ENCODE peak calls at places on chromosome 20, in five cellular contexts. One of them, this sample, is unnamed.

GRCh38 chr20:42260216-42260615 is 642.0 kb upstream of the CHD6 start:
- DNase-seq in H7: no peak
- DNase-seq in NCI-H226: no peak
- DNase-seq in amygdala: no peak
- DNase-seq in GF-D8: no peak
- DNase-seq in this sample: no peak

GRCh38 chr20:23332467-23332866 is 18.1 kb upstream of the NXT1 start:
- DNase-seq in GF-D8: no peak
- DNase-seq in NCI-H226: no peak
- DNase-seq in amygdala: no peak
- DNase-seq in H7: no peak
- DNase-seq in this sample: no peak

GRCh38 chr20:20219016-20219415 is 148.9 kb upstream of the INSM1 start:
- DNase-seq in H7: no peak
- DNase-seq in GF-D8: no peak
- DNase-seq in amygdala: no peak
- DNase-seq in NCI-H226: no peak
- DNase-seq in this sample: no peak

GRCh38 chr20:41627001-41627400 is 8.8 kb upstream of the CHD6 start:
- DNase-seq in amygdala: no peak
- DNase-seq in NCI-H226: no peak
- DNase-seq in H7: no peak
- DNase-seq in GF-D8: no peak
- DNase-seq in this sample: no peak

GRCh38 chr20:7627734-7628663 is 312.3 kb downstream of the HAO1 start:
- DNase-seq in H7: no peak
- DNase-seq in amygdala: no peak
- DNase-seq in NCI-H226: peak; percentile 3
- DNase-seq in GF-D8: no peak
- DNase-seq in this sample: no peak

GRCh38 chr20:36271639-36272546 is 34.2 kb upstream of the DLGAP4 start:
- DNase-seq in NCI-H226: no peak
- DNase-seq in H7: peak; percentile 33
- DNase-seq in GF-D8: no peak
- DNase-seq in amygdala: no peak
- DNase-seq in this sample: no peak

GRCh38 chr20:63657260-63657936 is 714 bp upstream of the RTEL1 start:
- DNase-seq in H7: no peak
- DNase-seq in GF-D8: peak; percentile 52
- DNase-seq in amygdala: no peak
- DNase-seq in NCI-H226: no peak
- DNase-seq in this sample: no peak

GRCh38 chr20:57618091-57618765 is 2.0 kb downstream of the ZBP1 start:
- DNase-seq in NCI-H226: no peak
- DNase-seq in amygdala: no peak
- DNase-seq in H7: peak; percentile 38
- DNase-seq in GF-D8: no peak
- DNase-seq in this sample: no peak

GRCh38 chr20:62723351-62723750 is 14.7 kb downstream of the NTSR1 start:
- DNase-seq in amygdala: no peak
- DNase-seq in GF-D8: no peak
- DNase-seq in NCI-H226: peak; percentile 37
- DNase-seq in H7: no peak
- DNase-seq in this sample: no peak

GRCh38 chr20:4867036-4867435 is 134.3 kb downstream of the SLC23A2 start:
- DNase-seq in NCI-H226: no peak
- DNase-seq in amygdala: no peak
- DNase-seq in H7: no peak
- DNase-seq in GF-D8: no peak
- DNase-seq in this sample: no peak

GRCh38 chr20:57996936-57997629 is 231.4 kb downstream of the ANKRD60 start:
- DNase-seq in H7: no peak
- DNase-seq in GF-D8: no peak
- DNase-seq in NCI-H226: peak; percentile 20
- DNase-seq in amygdala: no peak
- DNase-seq in this sample: no peak

GRCh38 chr20:21145424-21145823 is 19.5 kb downstream of the KIZ start:
- DNase-seq in GF-D8: no peak
- DNase-seq in H7: no peak
- DNase-seq in NCI-H226: no peak
- DNase-seq in amygdala: no peak
- DNase-seq in this sample: no peak

GRCh38 chr20:44648579-44648978 is 2.9 kb downstream of the ADA start:
- DNase-seq in H7: no peak
- DNase-seq in amygdala: no peak
- DNase-seq in NCI-H226: no peak
- DNase-seq in GF-D8: no peak
- DNase-seq in this sample: no peak

GRCh38 chr20:1721687-1722512 is 64.3 kb upstream of the SIRPG start:
- DNase-seq in NCI-H226: no peak
- DNase-seq in amygdala: no peak
- DNase-seq in H7: peak; percentile 62
- DNase-seq in GF-D8: no peak
- DNase-seq in this sample: no peak

GRCh38 chr20:24718696-24719095 is 230.4 kb upstream of the CST7 start:
- DNase-seq in amygdala: no peak
- DNase-seq in NCI-H226: no peak
- DNase-seq in GF-D8: no peak
- DNase-seq in H7: peak; percentile 19
- DNase-seq in this sample: no peak

GRCh38 chr20:22160254-22160653 is 424.1 kb downstream of the FOXA2 start:
- DNase-seq in NCI-H226: no peak
- DNase-seq in H7: no peak
- DNase-seq in amygdala: no peak
- DNase-seq in GF-D8: no peak
- DNase-seq in this sample: no peak

GRCh38 chr20:57461726-57462125 is 63.2 kb downstream of the CTCFL start:
- DNase-seq in GF-D8: no peak
- DNase-seq in H7: no peak
- DNase-seq in amygdala: no peak
- DNase-seq in NCI-H226: no peak
- DNase-seq in this sample: no peak

GRCh38 chr20:50628326-50628725 is 63.0 kb downstream of the RIPOR3 start:
- DNase-seq in NCI-H226: no peak
- DNase-seq in amygdala: no peak
- DNase-seq in H7: peak; percentile 57
- DNase-seq in GF-D8: no peak
- DNase-seq in this sample: no peak

GRCh38 chr20:38685853-38686473 is 38.3 kb upstream of the SLC32A1 start:
- DNase-seq in GF-D8: no peak
- DNase-seq in NCI-H226: peak; percentile 28
- DNase-seq in H7: peak; percentile 67
- DNase-seq in amygdala: no peak
- DNase-seq in this sample: peak; percentile 11

GRCh38 chr20:36941403-36941835 is 10.1 kb downstream of the SAMHD1 start:
- DNase-seq in GF-D8: no peak
- DNase-seq in H7: no peak
- DNase-seq in amygdala: no peak
- DNase-seq in NCI-H226: peak; percentile 15
- DNase-seq in this sample: no peak

GRCh38 chr20:46401478-46401860 is 4.9 kb downstream of the ELMO2 start:
- DNase-seq in H7: no peak
- DNase-seq in amygdala: no peak
- DNase-seq in GF-D8: no peak
- DNase-seq in NCI-H226: no peak
- DNase-seq in this sample: no peak

GRCh38 chr20:32463642-32464400 is 105.7 kb downstream of the ASXL1 start:
- DNase-seq in NCI-H226: no peak
- DNase-seq in amygdala: peak; percentile 84
- DNase-seq in GF-D8: no peak
- DNase-seq in H7: peak; percentile 88
- DNase-seq in this sample: no peak

GRCh38 chr20:24872291-24873014 is 76.6 kb upstream of the CST7 start:
- DNase-seq in GF-D8: no peak
- DNase-seq in H7: no peak
- DNase-seq in amygdala: no peak
- DNase-seq in NCI-H226: no peak
- DNase-seq in this sample: no peak

GRCh38 chr20:36754656-36755222 is 8.8 kb upstream of the NDRG3 start:
- DNase-seq in GF-D8: peak; percentile 21
- DNase-seq in amygdala: no peak
- DNase-seq in NCI-H226: peak; percentile 47
- DNase-seq in H7: peak; percentile 71
- DNase-seq in this sample: peak; percentile 30

GRCh38 chr20:37344506-37345338 is 1.2 kb upstream of the SRC start:
- DNase-seq in NCI-H226: no peak
- DNase-seq in GF-D8: no peak
- DNase-seq in H7: peak; percentile 55
- DNase-seq in amygdala: no peak
- DNase-seq in this sample: no peak

GRCh38 chr20:51531141-51531710 is 11.3 kb downstream of the NFATC2 start:
- DNase-seq in GF-D8: no peak
- DNase-seq in NCI-H226: peak; percentile 69
- DNase-seq in amygdala: no peak
- DNase-seq in H7: no peak
- DNase-seq in this sample: peak; percentile 68

GRCh38 chr20:8244637-8245036 is 112.6 kb downstream of the PLCB1 start:
- DNase-seq in NCI-H226: no peak
- DNase-seq in amygdala: no peak
- DNase-seq in GF-D8: no peak
- DNase-seq in H7: no peak
- DNase-seq in this sample: no peak

GRCh38 chr20:2109425-2110210 is 8.0 kb downstream of the STK35 start:
- DNase-seq in GF-D8: no peak
- DNase-seq in amygdala: no peak
- DNase-seq in NCI-H226: no peak
- DNase-seq in H7: no peak
- DNase-seq in this sample: no peak

GRCh38 chr20:53074811-53075314 is 102.7 kb downstream of the TSHZ2 start:
- DNase-seq in H7: no peak
- DNase-seq in GF-D8: no peak
- DNase-seq in amygdala: no peak
- DNase-seq in NCI-H226: no peak
- DNase-seq in this sample: no peak

GRCh38 chr20:54067606-54068174 is 2.7 kb downstream of the BCAS1 start:
- DNase-seq in NCI-H226: no peak
- DNase-seq in amygdala: no peak
- DNase-seq in GF-D8: no peak
- DNase-seq in H7: peak; percentile 51
- DNase-seq in this sample: no peak

GRCh38 chr20:2379511-2380229 is 1.0 kb upstream of the TGM6 start:
- DNase-seq in H7: peak; percentile 50
- DNase-seq in amygdala: no peak
- DNase-seq in NCI-H226: no peak
- DNase-seq in GF-D8: no peak
- DNase-seq in this sample: no peak

GRCh38 chr20:63077705-63078104 is 70.9 kb upstream of the BHLHE23 start:
- DNase-seq in amygdala: no peak
- DNase-seq in GF-D8: no peak
- DNase-seq in NCI-H226: no peak
- DNase-seq in H7: no peak
- DNase-seq in this sample: no peak

GRCh38 chr20:18428490-18429173 is 38.2 kb downstream of the DZANK1 start:
- DNase-seq in GF-D8: no peak
- DNase-seq in H7: no peak
- DNase-seq in NCI-H226: peak; percentile 28
- DNase-seq in amygdala: no peak
- DNase-seq in this sample: no peak

GRCh38 chr20:58818585-58819285 is 32.0 kb downstream of the GNAS-AS1 start:
- DNase-seq in H7: no peak
- DNase-seq in GF-D8: no peak
- DNase-seq in NCI-H226: peak; percentile 50
- DNase-seq in amygdala: no peak
- DNase-seq in this sample: no peak

GRCh38 chr20:57592263-57593092 is 27.7 kb downstream of the ZBP1 start:
- DNase-seq in NCI-H226: no peak
- DNase-seq in GF-D8: no peak
- DNase-seq in H7: no peak
- DNase-seq in amygdala: no peak
- DNase-seq in this sample: no peak

GRCh38 chr20:59074456-59074855 is 31.9 kb upstream of the PRELID3B start:
- DNase-seq in amygdala: no peak
- DNase-seq in NCI-H226: peak; percentile 80
- DNase-seq in GF-D8: no peak
- DNase-seq in H7: no peak
- DNase-seq in this sample: no peak